ENCODE peak calls at places on chromosomes 2 and 18, in eight cellular contexts. H is Peyer's patch; X is naive thymus-derived CD4-positive, alpha-beta T cell; U is WERI-Rb-1; B is breast epithelium; Q is psoas muscle; V is cardiac muscle cell; I is heart right ventricle. D is an unnamed sample.

GRCh38 chr2:217331577-217332139 is 471.8 kb upstream of the TNP1 start:
- DNase-seq in H (no peak), X (no peak), U (no peak), B (peak), Q (no peak), V (peak), I (no peak), D (no peak)

GRCh38 chr2:69177063-69177771 is 164.2 kb downstream of the ANTXR1 start:
- DNase-seq in H (no peak), X (no peak), U (peak), B (no peak), Q (peak), V (no peak), I (peak), D (no peak)

GRCh38 chr2:140344842-140345241 is 1564.7 kb upstream of the NXPH2 start:
- DNase-seq in H (no peak), X (no peak), U (no peak), B (no peak), Q (no peak), V (no peak), I (no peak), D (no peak)

GRCh38 chr2:38187416-38188127 is 111.6 kb upstream of the CYP1B1 start:
- DNase-seq in H (peak), X (no peak), U (no peak), B (peak), Q (peak), V (no peak), I (peak), D (no peak)

GRCh38 chr2:127254386-127254981 is 34.4 kb upstream of the CYP27C1 start:
- DNase-seq in H (no peak), X (no peak), U (no peak), B (no peak), Q (no peak), V (no peak), I (no peak), D (no peak)

GRCh38 chr18:12236934-12237832 is 17.0 kb upstream of the CIDEA start:
- DNase-seq in H (peak), X (peak), U (peak), B (peak), Q (peak), V (peak), I (peak), D (no peak)

GRCh38 chr2:17223171-17223570 is 295.1 kb downstream of the RAD51AP2 start:
- DNase-seq in H (no peak), X (no peak), U (no peak), B (no peak), Q (no peak), V (no peak), I (no peak), D (no peak)

GRCh38 chr18:59516356-59517155 is 157.5 kb upstream of the LMAN1 start:
- DNase-seq in H (no peak), X (no peak), U (no peak), B (no peak), Q (no peak), V (peak), I (no peak), D (no peak)

GRCh38 chr2:23939054-23939436 is 1.2 kb upstream of the UBXN2A start:
- DNase-seq in H (no peak), X (no peak), U (no peak), B (no peak), Q (no peak), V (no peak), I (no peak), D (no peak)

GRCh38 chr2:9709539-9710285 is 78.9 kb upstream of the YWHAQ start:
- DNase-seq in H (no peak), X (no peak), U (no peak), B (no peak), Q (no peak), V (no peak), I (no peak), D (no peak)

GRCh38 chr2:139033300-139033699 is 253.1 kb upstream of the NXPH2 start:
- DNase-seq in H (no peak), X (no peak), U (no peak), B (no peak), Q (no peak), V (no peak), I (no peak), D (no peak)

GRCh38 chr2:66095820-66096219 is 339.1 kb upstream of the MEIS1 start:
- DNase-seq in H (no peak), X (no peak), U (no peak), B (no peak), Q (no peak), V (no peak), I (no peak), D (no peak)

GRCh38 chr2:45115181-45115580 is 105.9 kb upstream of the SIX2 start:
- DNase-seq in H (no peak), X (no peak), U (no peak), B (no peak), Q (no peak), V (no peak), I (no peak), D (no peak)

GRCh38 chr2:181070119-181070833 is 89.9 kb downstream of the UBE2E3 start:
- DNase-seq in H (no peak), X (no peak), U (peak), B (no peak), Q (no peak), V (no peak), I (no peak), D (no peak)

GRCh38 chr2:128271891-128272585 is 46.6 kb downstream of the HS6ST1 start:
- DNase-seq in H (no peak), X (no peak), U (peak), B (no peak), Q (no peak), V (no peak), I (peak), D (no peak)

GRCh38 chr2:196966078-196966477 is 39.6 kb upstream of the PGAP1 start:
- DNase-seq in H (no peak), X (no peak), U (no peak), B (no peak), Q (no peak), V (no peak), I (no peak), D (no peak)

GRCh38 chr2:160429248-160430000 is 64.2 kb downstream of the RBMS1 start:
- DNase-seq in H (no peak), X (peak), U (no peak), B (no peak), Q (no peak), V (peak), I (no peak), D (no peak)

GRCh38 chr2:16394072-16394985 is 271.3 kb downstream of the CYRIA start:
- DNase-seq in H (no peak), X (no peak), U (peak), B (no peak), Q (no peak), V (peak), I (no peak), D (no peak)

GRCh38 chr2:38515155-38516074 is 87.3 kb downstream of the HNRNPLL start:
- DNase-seq in H (no peak), X (no peak), U (peak), B (peak), Q (peak), V (no peak), I (peak), D (no peak)

GRCh38 chr2:159090514-159091201 is 122.2 kb downstream of the TANC1 start:
- DNase-seq in H (no peak), X (no peak), U (no peak), B (peak), Q (no peak), V (peak), I (no peak), D (no peak)

GRCh38 chr2:226673314-226673723 is 126.3 kb downstream of the IRS1 start:
- DNase-seq in H (no peak), X (no peak), U (no peak), B (no peak), Q (peak), V (peak), I (no peak), D (no peak)

GRCh38 chr2:148719941-148720436 is 75.4 kb downstream of the EPC2 start:
- DNase-seq in H (no peak), X (no peak), U (no peak), B (no peak), Q (no peak), V (no peak), I (no peak), D (no peak)

GRCh38 chr2:152571035-152571766 is 146.1 kb downstream of the PRPF40A start:
- DNase-seq in H (no peak), X (no peak), U (no peak), B (no peak), Q (peak), V (no peak), I (no peak), D (no peak)

GRCh38 chr2:44936275-44936674 is 5.2 kb upstream of the SIX3 start:
- DNase-seq in H (no peak), X (no peak), U (no peak), B (no peak), Q (no peak), V (no peak), I (no peak), D (no peak)

GRCh38 chr18:69974365-69974764 is 26.7 kb upstream of the CD226 start:
- DNase-seq in H (no peak), X (no peak), U (no peak), B (no peak), Q (no peak), V (no peak), I (no peak), D (no peak)

GRCh38 chr2:152347076-152347475 is 12.1 kb downstream of the FMNL2 start:
- DNase-seq in H (no peak), X (no peak), U (no peak), B (no peak), Q (no peak), V (no peak), I (no peak), D (no peak)

GRCh38 chr18:11861583-11862288 is 10.5 kb downstream of the CHMP1B start:
- DNase-seq in H (no peak), X (no peak), U (no peak), B (no peak), Q (no peak), V (no peak), I (no peak), D (no peak)

GRCh38 chr2:10520154-10520553 is 72.0 kb upstream of the ODC1 start:
- DNase-seq in H (no peak), X (no peak), U (peak), B (no peak), Q (no peak), V (no peak), I (no peak), D (no peak)

GRCh38 chr2:240792658-240793312 is 27.2 kb downstream of the KIF1A start:
- DNase-seq in H (no peak), X (no peak), U (no peak), B (no peak), Q (peak), V (no peak), I (peak), D (no peak)

GRCh38 chr2:172464340-172465129 is 37.1 kb downstream of the ITGA6 start:
- DNase-seq in H (no peak), X (no peak), U (no peak), B (no peak), Q (no peak), V (no peak), I (no peak), D (no peak)

GRCh38 chr18:72470391-72470790 is 73.8 kb downstream of the CBLN2 start:
- DNase-seq in H (no peak), X (no peak), U (no peak), B (no peak), Q (no peak), V (no peak), I (no peak), D (no peak)

GRCh38 chr2:127157651-127158460 is 50.9 kb upstream of the BIN1 start:
- DNase-seq in H (no peak), X (no peak), U (peak), B (no peak), Q (peak), V (peak), I (no peak), D (no peak)

GRCh38 chr18:57980573-57981348 is 63.3 kb upstream of the NEDD4L start:
- DNase-seq in H (no peak), X (no peak), U (peak), B (no peak), Q (no peak), V (no peak), I (no peak), D (no peak)
- H3K27ac ChIP-seq in H (no peak), X (no peak), U (peak), B (no peak), Q (no peak), V (no peak), I (no peak), D (no peak)

GRCh38 chr2:99880148-99880983 is 262.0 kb downstream of the AFF3 start:
- DNase-seq in H (no peak), X (no peak), U (peak), B (no peak), Q (no peak), V (peak), I (no peak), D (no peak)
- H3K27ac ChIP-seq in H (no peak), X (no peak), U (no peak), B (no peak), Q (no peak), V (no peak), I (no peak), D (no peak)

DNA sequence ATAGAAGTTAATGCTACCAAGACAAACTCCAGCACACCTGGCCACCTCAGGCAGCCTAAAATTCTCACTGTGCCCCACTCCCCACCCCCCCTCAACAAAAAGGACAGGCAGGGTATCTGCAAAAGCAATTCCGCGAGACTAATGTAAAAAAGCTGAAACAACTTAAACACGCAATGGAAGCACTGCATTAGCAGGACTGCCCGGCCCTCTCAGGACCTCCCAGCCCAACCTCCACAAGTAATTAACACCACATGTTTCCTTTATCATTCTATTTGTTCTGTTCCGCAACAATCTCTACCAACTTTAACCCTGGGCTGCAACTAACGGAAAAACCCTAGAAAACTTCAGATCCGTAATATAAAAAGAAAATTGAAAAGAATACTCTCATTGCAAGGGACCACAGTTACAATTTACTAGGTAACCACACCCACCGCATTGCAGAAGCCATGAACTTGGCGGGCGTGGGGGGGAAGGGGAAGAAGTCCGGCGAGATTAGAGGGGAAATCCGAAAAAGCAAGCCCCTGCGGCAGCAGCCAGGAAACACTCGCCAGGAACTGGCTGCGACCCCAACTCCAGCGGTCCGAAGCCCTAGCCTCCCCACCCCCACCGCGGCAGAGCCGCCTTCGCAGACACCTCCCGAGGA is 1.3 kb downstream of the EPB41L3 start:
- DNase-seq in H (no peak), X (no peak), U (peak), B (no peak), Q (peak), V (peak), I (peak), D (no peak)
- H3K27ac ChIP-seq in H (peak), X (no peak), U (peak), B (peak), Q (no peak), V (peak), I (peak), D (no peak)

DNA sequence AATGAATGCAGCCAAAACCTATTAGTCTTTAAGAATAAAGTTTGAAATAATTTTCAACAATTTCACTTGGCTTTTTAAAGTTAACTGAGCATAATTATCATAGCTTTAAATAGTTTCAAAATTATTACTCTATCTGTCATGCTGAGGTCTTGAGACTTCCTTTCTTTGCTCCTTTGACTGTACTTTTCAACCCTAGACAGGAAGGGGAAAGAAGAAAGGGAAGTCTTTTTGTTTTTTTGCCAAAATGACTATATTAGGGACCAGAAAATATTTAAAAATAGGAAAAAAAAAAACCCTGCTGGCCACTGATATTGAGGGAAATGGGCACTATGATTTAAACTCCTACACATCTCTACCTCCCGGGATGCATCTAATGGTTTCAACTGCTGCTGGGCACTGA is 50.6 kb downstream of the GAREM1 start:
- DNase-seq in H (no peak), X (no peak), U (no peak), B (no peak), Q (no peak), V (no peak), I (no peak), D (no peak)
- H3K27ac ChIP-seq in H (no peak), X (no peak), U (no peak), B (no peak), Q (no peak), V (no peak), I (no peak), D (no peak)

DNA sequence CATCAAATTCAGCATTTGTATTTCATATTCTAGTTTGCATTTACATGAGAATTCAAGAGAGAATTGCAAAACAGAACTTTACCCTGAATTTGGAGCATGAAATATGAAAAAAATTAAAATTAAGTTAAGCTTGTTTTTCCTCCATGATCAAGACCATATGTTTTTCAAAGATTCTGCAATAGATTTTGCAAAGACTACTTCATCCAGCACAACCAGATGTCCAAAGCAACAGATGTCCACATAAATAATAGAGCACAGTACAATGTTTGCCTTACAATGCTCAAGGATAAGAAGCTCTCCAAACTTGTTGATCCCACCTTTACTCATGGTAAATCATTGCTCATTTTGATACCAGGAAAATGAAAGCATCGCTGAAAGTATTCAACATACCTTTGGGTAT is 25.6 kb downstream of the FAP start:
- DNase-seq in H (no peak), X (no peak), U (no peak), B (no peak), Q (no peak), V (no peak), I (no peak), D (no peak)
- H3K27ac ChIP-seq in H (no peak), X (no peak), U (no peak), B (peak), Q (no peak), V (no peak), I (no peak), D (no peak)

GRCh38 chr18:48004577-48004976 is 74.1 kb upstream of the SMAD2 start:
- DNase-seq in H (no peak), X (no peak), U (no peak), B (no peak), Q (no peak), V (no peak), I (no peak), D (no peak)
- H3K27ac ChIP-seq in H (no peak), X (no peak), U (no peak), B (peak), Q (no peak), V (no peak), I (peak), D (no peak)

DNA sequence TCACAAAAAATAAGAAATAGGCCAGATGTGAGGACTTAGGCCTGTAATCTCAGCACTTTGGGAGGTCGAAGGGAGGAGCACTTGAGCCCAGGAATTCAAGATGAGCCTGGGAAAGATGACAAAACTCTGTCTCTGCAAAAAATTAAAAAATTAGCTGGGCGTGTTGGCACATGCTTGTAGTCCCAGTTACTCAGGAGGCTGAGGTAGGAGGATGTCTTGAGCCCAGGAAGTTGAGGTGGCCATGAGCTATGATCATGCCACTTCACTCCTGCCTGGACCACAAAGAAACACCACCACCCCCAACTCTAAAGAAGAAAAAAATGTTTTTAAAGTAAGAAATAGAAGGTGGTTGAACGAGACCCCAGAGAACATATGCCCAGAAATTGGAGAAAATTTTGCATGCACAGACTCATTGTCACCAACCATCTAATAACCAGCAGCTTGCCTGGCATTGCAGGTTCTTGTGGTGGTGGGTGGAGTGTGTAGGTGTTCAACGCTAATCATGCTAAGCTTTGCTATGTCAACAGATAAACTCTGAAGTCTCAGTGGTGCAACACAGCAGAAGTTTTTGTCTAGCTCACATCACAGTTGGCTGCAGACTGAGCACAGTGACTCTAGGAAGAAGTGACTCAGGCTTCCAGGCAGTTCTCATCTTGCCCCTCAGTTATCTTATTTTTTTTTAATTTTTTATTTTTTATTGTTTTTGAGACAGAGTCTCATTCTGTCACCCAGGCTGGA is 18.6 kb downstream of the ARL4C start:
- DNase-seq in H (no peak), X (no peak), U (no peak), B (no peak), Q (no peak), V (no peak), I (no peak), D (no peak)
- H3K27ac ChIP-seq in H (no peak), X (no peak), U (no peak), B (no peak), Q (no peak), V (no peak), I (no peak), D (no peak)

DNA sequence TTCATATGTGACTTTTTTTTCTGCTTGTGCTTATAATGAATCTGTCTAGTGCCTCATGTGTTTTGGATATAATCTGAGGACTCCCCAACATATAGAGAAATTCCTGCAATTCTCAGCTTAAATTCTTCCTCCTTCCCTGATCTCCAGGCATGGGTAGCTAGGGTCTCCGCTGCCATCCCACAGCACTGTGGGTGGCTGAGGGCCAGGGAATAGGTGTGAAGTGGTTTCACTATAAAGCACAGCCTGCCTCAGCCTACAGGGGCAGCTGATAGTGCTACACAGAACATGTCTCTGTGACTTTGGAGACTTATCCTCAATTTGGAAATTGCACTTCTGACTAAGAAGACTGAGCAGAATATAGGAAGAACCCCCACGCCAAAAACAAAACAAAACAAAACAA is 137.3 kb upstream of the NABP1 start:
- DNase-seq in H (no peak), X (no peak), U (no peak), B (no peak), Q (no peak), V (no peak), I (no peak), D (no peak)
- H3K27ac ChIP-seq in H (no peak), X (no peak), U (no peak), B (no peak), Q (no peak), V (no peak), I (no peak), D (no peak)